ENCODE peak calls at places on chromosomes 3 and 15, in eight cellular contexts. M, J, A, H, N, E, D and O are unnamed samples.

GRCh38 chr3:73924063-73924462 is 299.3 kb upstream of the PDZRN3 start:
- DNase-seq in E (no peak), H (no peak), M (no peak), A (no peak), D (no peak), N (no peak), J (no peak), O (no peak)

GRCh38 chr3:154214320-154214719 is 93.1 kb downstream of the ARHGEF26 start:
- DNase-seq in N (no peak), A (no peak), E (no peak), J (no peak), M (no peak), H (no peak), D (no peak), O (no peak)

GRCh38 chr15:42151736-42152135 is 4.7 kb downstream of the PLA2G4F start:
- DNase-seq in E (peak; percentile 60), D (no peak), H (no peak), N (no peak), M (no peak), A (no peak), J (no peak), O (no peak)

GRCh38 chr3:141561426-141562034 is 74.7 kb downstream of the RASA2 start:
- DNase-seq in D (no peak), H (no peak), M (no peak), J (peak; percentile 54), N (no peak), E (no peak), A (no peak), O (no peak)

GRCh38 chr3:126342211-126342610 is 15.0 kb downstream of the KLF15 start:
- DNase-seq in A (no peak), H (peak; percentile 7), D (no peak), J (no peak), N (no peak), E (peak; percentile 62), M (no peak), O (peak; percentile 5)

GRCh38 chr3:3189102-3189727 is 9.7 kb upstream of the CRBN start:
- DNase-seq in J (no peak), E (no peak), N (no peak), M (no peak), A (no peak), H (no peak), D (no peak), O (no peak)

GRCh38 chr3:124276163-124276862 is 284.4 kb upstream of the ROPN1 start:
- DNase-seq in N (no peak), E (peak; percentile 63), M (no peak), H (no peak), A (no peak), D (no peak), J (no peak), O (no peak)

GRCh38 chr15:45183001-45183400 is 4.8 kb downstream of the SHF start:
- DNase-seq in A (no peak), H (no peak), D (no peak), M (no peak), E (no peak), N (no peak), J (no peak), O (no peak)

GRCh38 chr3:134743006-134743405 is 52.1 kb upstream of the EPHB1 start:
- DNase-seq in J (no peak), E (no peak), H (no peak), A (no peak), M (no peak), D (no peak), N (no peak), O (no peak)

GRCh38 chr15:57356636-57357035 is 19.7 kb upstream of the CGNL1 start:
- DNase-seq in E (no peak), H (no peak), D (no peak), A (no peak), M (no peak), N (no peak), J (no peak), O (no peak)

GRCh38 chr3:47410801-47411646 is 30.2 kb downstream of the PTPN23 start:
- DNase-seq in M (peak; percentile 65), E (no peak), A (no peak), J (no peak), H (no peak), N (no peak), D (peak; percentile 23), O (no peak)

GRCh38 chr3:120846073-120846472 is 61.9 kb upstream of the STXBP5L start:
- DNase-seq in A (no peak), M (no peak), H (no peak), J (no peak), E (no peak), N (no peak), D (no peak), O (no peak)

GRCh38 chr15:72198410-72199270 is 1.1 kb upstream of the GRAMD2A start:
- DNase-seq in D (no peak), N (no peak), H (no peak), A (no peak), M (no peak), E (no peak), J (no peak), O (no peak)

GRCh38 chr3:118782755-118783202 is 251.9 kb downstream of the IGSF11 start:
- DNase-seq in M (no peak), N (no peak), E (no peak), J (no peak), D (no peak), A (no peak), H (no peak), O (no peak)

GRCh38 chr3:138440137-138440536 is 5.7 kb downstream of the ESYT3 start:
- DNase-seq in J (peak; percentile 50), M (no peak), H (no peak), D (no peak), E (peak; percentile 56), N (no peak), A (no peak), O (no peak)

GRCh38 chr15:25228261-25228660 is 210.6 kb downstream of the UBE3A start:
- DNase-seq in E (no peak), D (no peak), H (no peak), M (no peak), A (no peak), J (no peak), N (no peak), O (no peak)
- H3K9me3 ChIP-seq in E (no peaks in the 10 kb centered on the region), D (no peaks in the 10 kb centered on the region), H (no peaks in the 10 kb centered on the region), M (no peaks in the 10 kb centered on the region), A (peaks cover 56% of the 10 kb centered on the region), J (no peaks in the 10 kb centered on the region), N (no peaks in the 10 kb centered on the region), O (peaks cover 96% of the 10 kb centered on the region)

DNA sequence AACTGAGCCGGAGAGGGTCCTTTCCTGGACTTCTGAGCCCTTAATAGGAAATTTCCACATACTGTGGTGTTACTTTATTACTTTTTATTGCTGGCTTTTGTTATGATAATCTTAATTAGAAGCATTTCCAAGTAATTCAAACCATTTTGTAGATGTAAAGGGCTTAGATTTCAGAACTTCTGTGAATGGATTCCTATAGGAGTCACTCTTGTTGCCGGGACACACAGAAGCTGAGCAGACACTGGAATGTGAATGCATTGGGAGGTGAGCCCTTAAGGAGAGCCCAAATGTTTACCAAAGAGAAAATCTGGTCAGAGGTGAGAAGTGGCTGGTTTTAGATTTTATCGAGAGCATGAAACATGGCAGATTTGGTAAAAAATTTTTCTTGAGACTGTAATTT is 87.4 kb downstream of the FNDC3B start:
- DNase-seq in E (no peak), H (no peak), N (no peak), D (no peak), M (no peak), A (no peak), J (no peak), O (no peak)
- H3K4me1 ChIP-seq in E (no peaks in the 10 kb centered on the region), H (peaks cover 29% of the 10 kb centered on the region), N (peaks cover 29% of the 10 kb centered on the region), D (peaks cover 6% of the 10 kb centered on the region), M (no peaks in the 10 kb centered on the region), A (peaks cover 9% of the 10 kb centered on the region), J (peaks cover 87% of the 10 kb centered on the region), O (peaks cover 43% of the 10 kb centered on the region)

GRCh38 chr3:10933470-10933957 is 59.0 kb upstream of the SLC6A1 start:
- DNase-seq in J (no peak), E (peak; percentile 34), H (no peak), D (peak; percentile 2), M (peak; percentile 38), A (no peak), N (no peak), O (no peak)

GRCh38 chr3:10933958-10934481 is 58.5 kb upstream of the SLC6A1 start:
- DNase-seq in H (no peak), M (peak; percentile 58), J (no peak), A (no peak), D (peak; percentile 14), E (peak; percentile 57), N (no peak), O (no peak)

GRCh38 chr3:10936686-10937085 is 55.9 kb upstream of the SLC6A1 start:
- DNase-seq in D (peak; percentile 4), H (no peak), A (no peak), N (no peak), M (no peak), E (peak; percentile 47), J (no peak), O (no peak)

GRCh38 chr3:10935846-10936631 is 56.5 kb upstream of the SLC6A1 start:
- DNase-seq in N (no peak), M (peak; percentile 48), H (no peak), A (no peak), D (peak; percentile 9), J (no peak), E (peak; percentile 51), O (no peak)

GRCh38 chr3:10935028-10935427 is 57.5 kb upstream of the SLC6A1 start:
- DNase-seq in A (no peak), N (no peak), M (peak; percentile 44), H (no peak), D (no peak), J (no peak), E (no peak), O (no peak)
- TF ChIP-seq CTCF in A (no peak), N (no peak), M (no peak), H (no peak), D (no peak), J (no peak), E (no peak), O (no peak)

GRCh38 chr15:25054329-25054728 is 99.5 kb downstream of the SNRPN start:
- DNase-seq in D (no peak), E (no peak), J (no peak), A (peak; percentile 9), M (no peak), H (peak; percentile 10), N (no peak), O (no peak)
- H3K9me3 ChIP-seq in D (peaks cover 39% of the 10 kb centered on the region), E (peaks cover 21% of the 10 kb centered on the region), J (peaks cover 39% of the 10 kb centered on the region), A (peaks cover 98% of the 10 kb centered on the region), M (peaks cover 99% of the 10 kb centered on the region), H (peaks cover 99% of the 10 kb centered on the region), N (peaks cover 29% of the 10 kb centered on the region), O (peaks cover 99% of the 10 kb centered on the region)

DNA sequence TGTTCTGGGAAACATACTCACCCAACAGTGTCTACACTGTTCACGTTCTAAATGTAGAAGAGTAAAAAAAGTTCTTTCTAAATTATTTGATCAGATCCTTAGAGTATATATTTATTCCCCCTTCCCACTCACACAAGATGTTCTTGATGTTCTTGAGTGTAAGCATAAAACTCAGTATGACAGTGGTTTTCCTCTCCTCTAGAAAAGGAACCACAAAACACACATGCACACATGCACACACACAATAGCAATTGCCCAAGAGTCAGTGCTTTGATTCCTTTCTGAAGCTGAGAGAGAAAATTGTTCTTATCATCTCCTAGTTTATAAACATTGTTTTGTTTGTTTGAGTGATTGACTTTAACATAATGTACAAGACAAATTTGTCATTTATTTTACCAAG is 123.2 kb upstream of the PHLDB2 start:
- DNase-seq in N (no peak), M (no peak), J (no peak), A (no peak), D (no peak), E (no peak), H (no peak), O (no peak)
- H3K4me1 ChIP-seq in N (peaks cover 54% of the 10 kb centered on the region), M (no peaks in the 10 kb centered on the region), J (peaks cover 59% of the 10 kb centered on the region), A (no peaks in the 10 kb centered on the region), D (no peaks in the 10 kb centered on the region), E (no peaks in the 10 kb centered on the region), H (peaks cover 14% of the 10 kb centered on the region), O (peaks cover 8% of the 10 kb centered on the region)